ENCODE peak calls at places on chromosomes 3 and 15, in ten cellular contexts. V is Jurkat, Clone E6-1; Y is activated T-helper 1 cell treated with anti-CD3 and anti-CD28 coated beads, Interleukin-2, amount 50 U/mL, for 16 hours; B is AG08396; U is activated naive CD8-positive, alpha-beta T cell treated with anti-CD3 and anti-CD28 coated beads, Interleukin-2, amount 50 U/mL, for 16 hours; I is NCI-H1092 treated with DMSO at 0.1 percent for 48 hours; G is uterus; S is EH; N is stimulated activated CD8-positive, alpha-beta memory T cell treated with anti-CD3 and anti-CD28 coated beads, Interleukin-15, amount 100 ng/mL, for 4 hours; H is left ventricle myocardium inferior. K is an unnamed sample.

GRCh38 chr3:65785065-65785645 is 253.6 kb downstream of the MAGI1 start:
- DNase-seq in S (peak; percentile 70), Y (no peak), U (no peak), G (no peak), N (no peak), H (no peak), I (peak; percentile 51), B (peak; percentile 10), V (peak; percentile 55), K (peak; percentile 73)

GRCh38 chr3:34863485-34863884 is 775.8 kb upstream of the ARPP21 start:
- DNase-seq in Y (no peak), G (no peak), I (no peak), U (no peak), N (no peak), S (peak; percentile 22), B (no peak), H (no peak), V (no peak), K (no peak)

GRCh38 chr3:5448816-5449215 is 261.3 kb downstream of the EDEM1 start:
- DNase-seq in U (no peak), I (no peak), S (no peak), G (no peak), H (no peak), B (no peak), Y (no peak), N (no peak), V (no peak), K (no peak)

GRCh38 chr3:113697192-113698090 is 999 bp upstream of the USF3 start:
- DNase-seq in S (peak; percentile 9), V (no peak), Y (no peak), I (peak; percentile 6), U (no peak), B (peak; percentile 18), N (no peak), G (peak; percentile 26), H (no peak), K (peak; percentile 83)

GRCh38 chr3:37241880-37242279 is 67.5 kb upstream of the LRRFIP2 start:
- DNase-seq in U (no peak), N (no peak), V (no peak), H (no peak), B (no peak), Y (no peak), I (no peak), S (no peak), G (no peak), K (no peak)

GRCh38 chr3:45724919-45725318 is 35.7 kb downstream of the SACM1L start:
- DNase-seq in H (no peak), Y (no peak), V (no peak), U (no peak), B (no peak), N (no peak), S (no peak), I (no peak), G (no peak), K (no peak)

GRCh38 chr3:133965033-133965570 is 64.6 kb downstream of the SLCO2A1 start:
- DNase-seq in I (peak; percentile 51), U (no peak), N (no peak), G (no peak), V (peak; percentile 73), H (no peak), S (peak; percentile 38), Y (no peak), B (no peak), K (no peak)

GRCh38 chr3:123737168-123737567 is 147.0 kb downstream of the MYLK start:
- DNase-seq in N (no peak), G (no peak), S (no peak), I (no peak), B (no peak), H (no peak), V (no peak), Y (no peak), U (no peak), K (no peak)

GRCh38 chr3:85075663-85076062 is 116.9 kb downstream of the CADM2 start:
- DNase-seq in U (no peak), Y (no peak), G (no peak), H (no peak), I (no peak), N (no peak), B (no peak), S (no peak), V (no peak), K (no peak)

GRCh38 chr3:183202004-183202722 is 39.6 kb upstream of the LAMP3 start:
- DNase-seq in U (no peak), H (no peak), I (no peak), S (no peak), V (peak; percentile 73), N (no peak), Y (no peak), B (no peak), G (no peak), K (no peak)

GRCh38 chr15:70164910-70165791 is 67.4 kb upstream of the TLE3 start:
- DNase-seq in U (no peak), H (no peak), Y (no peak), I (no peak), S (no peak), B (no peak), N (no peak), G (no peak), V (no peak), K (peak; percentile 15)

GRCh38 chr3:122358633-122359032 is 24.4 kb downstream of the MIX23 start:
- DNase-seq in G (no peak), Y (no peak), U (no peak), S (no peak), V (no peak), I (no peak), N (no peak), H (no peak), B (no peak), K (no peak)

GRCh38 chr15:55694652-55695150 is 48.3 kb downstream of the PRTG start:
- DNase-seq in V (no peak), G (no peak), S (peak; percentile 14), B (no peak), N (no peak), U (no peak), Y (no peak), H (no peak), I (no peak), K (no peak)

GRCh38 chr3:48268381-48268935 is 27.6 kb downstream of the ZNF589 start:
- DNase-seq in B (no peak), I (no peak), N (peak; percentile 92), H (no peak), S (no peak), U (peak; percentile 78), Y (peak; percentile 68), G (no peak), V (no peak), K (no peak)

GRCh38 chr15:66164788-66165187 is 88.8 kb downstream of the MEGF11 start:
- DNase-seq in I (peak; percentile 22), U (no peak), N (no peak), S (no peak), Y (no peak), H (no peak), B (no peak), G (no peak), V (no peak), K (no peak)